ENCODE peak calls at places on chromosomes 7 and 10, in ten cellular contexts. U is ovary; G is Peyer's patch; D is dorsolateral prefrontal cortex; H is MM.1S; P is psoas muscle; V is IMR-90; R is stomach; K is CD4-positive, alpha-beta T cell; T is fibroblast of lung. Z is an unnamed sample.

GRCh38 chr10:21503580-21503979 is 21.9 kb downstream of the SKIDA1 start:
- DNase-seq in U (no peak), G (no peak), D (no peak), H (no peak), P (no peak), V (no peak), R (no peak), K (no peak), T (no peak), Z (no peak)

GRCh38 chr7:4552985-4553384 is 129.1 kb upstream of the FOXK1 start:
- DNase-seq in U (no peak), G (no peak), D (no peak), H (no peak), P (no peak), V (no peak), R (no peak), K (no peak), T (no peak), Z (no peak)

GRCh38 chr10:70920519-70920918 is 32.2 kb upstream of the PCBD1 start:
- DNase-seq in U (no peak), G (peak; percentile 71), D (no peak), H (no peak), P (peak; percentile 3), V (no peak), R (peak; percentile 76), K (no peak), T (no peak), Z (peak; percentile 93)

GRCh38 chr10:11336703-11337102 is 274.7 kb downstream of the USP6NL start:
- DNase-seq in U (no peak), G (no peak), D (no peak), H (no peak), P (no peak), V (no peak), R (no peak), K (no peak), T (no peak), Z (no peak)

GRCh38 chr10:21523557-21524008 is 1.9 kb downstream of the SKIDA1 start:
- DNase-seq in U (peak; percentile 54), G (no peak), D (no peak), H (no peak), P (no peak), V (peak; percentile 54), R (no peak), K (no peak), T (peak; percentile 78), Z (no peak)

GRCh38 chr7:17370901-17371550 is 72.6 kb downstream of the AHR start:
- DNase-seq in U (peak; percentile 30), G (no peak), D (no peak), H (no peak), P (no peak), V (peak; percentile 18), R (no peak), K (no peak), T (peak; percentile 36), Z (no peak)

GRCh38 chr7:108109216-108109908 is 20.8 kb downstream of the LAMB4 start:
- DNase-seq in U (no peak), G (no peak), D (no peak), H (peak; percentile 72), P (no peak), V (no peak), R (no peak), K (no peak), T (peak; percentile 35), Z (no peak)

GRCh38 chr7:46713868-46714596 is 793.0 kb upstream of the IGFBP3 start:
- DNase-seq in U (no peak), G (no peak), D (no peak), H (no peak), P (peak; percentile 19), V (no peak), R (peak; percentile 90), K (no peak), T (peak; percentile 45), Z (no peak)

GRCh38 chr10:78736926-78737618 is 331.7 kb upstream of the ZMIZ1 start:
- DNase-seq in U (no peak), G (no peak), D (no peak), H (no peak), P (no peak), V (no peak), R (no peak), K (no peak), T (no peak), Z (no peak)

GRCh38 chr7:149723082-149723767 is 50.2 kb downstream of the ZNF467 start:
- DNase-seq in U (no peak), G (peak; percentile 25), D (no peak), H (no peak), P (no peak), V (no peak), R (no peak), K (no peak), T (no peak), Z (no peak)

GRCh38 chr10:131748831-131749766 is 151.7 kb upstream of the PPP2R2D start:
- DNase-seq in U (no peak), G (peak; percentile 56), D (no peak), H (no peak), P (no peak), V (no peak), R (no peak), K (no peak), T (no peak), Z (no peak)

GRCh38 chr7:155448632-155449007 is 9.3 kb upstream of the EN2 start:
- DNase-seq in U (no peak), G (peak; percentile 46), D (no peak), H (no peak), P (no peak), V (no peak), R (no peak), K (no peak), T (no peak), Z (peak; percentile 38)

DNA sequence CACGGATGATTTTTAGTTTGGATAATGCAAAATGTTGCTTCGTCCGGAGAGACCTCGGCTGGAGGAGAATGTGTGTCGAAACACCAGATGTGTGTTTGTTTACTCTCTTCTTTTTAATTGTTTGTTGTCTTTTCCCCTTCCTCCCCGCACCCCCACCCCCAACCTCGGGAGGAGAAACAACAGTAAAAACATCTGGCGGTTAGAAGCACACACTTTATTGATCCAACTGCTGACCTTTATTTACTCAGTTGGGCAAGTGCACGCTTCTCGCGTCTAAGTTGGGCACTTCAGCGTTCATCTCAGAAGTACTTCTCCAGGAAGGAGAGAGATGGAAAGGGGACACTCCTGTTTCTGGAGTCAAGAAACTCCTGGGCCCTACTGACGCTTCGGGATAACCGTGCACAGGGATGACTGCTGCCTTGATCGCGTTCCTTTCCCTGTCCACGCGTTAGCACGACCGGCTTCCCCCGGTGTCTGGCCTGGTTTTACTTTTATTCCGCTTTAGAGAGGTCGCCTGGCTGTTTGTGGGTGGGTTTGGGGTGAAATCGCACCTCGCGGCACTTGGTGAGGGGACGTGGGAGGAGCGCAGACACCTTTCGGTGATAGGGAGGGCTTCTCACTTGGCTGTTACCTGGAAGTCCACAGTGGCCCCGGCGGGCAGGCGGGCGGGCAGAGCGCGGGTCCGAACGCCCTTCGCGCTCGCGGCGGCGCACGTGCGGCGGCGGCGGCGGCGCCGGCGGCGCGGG is 168.3 kb upstream of the PPP1R3A start:
- DNase-seq in U (peak; percentile 47), G (peak; percentile 68), D (no peak), H (peak; percentile 73), P (no peak), V (peak; percentile 19), R (no peak), K (no peak), T (peak; percentile 57), Z (peak; percentile 46)
- H3K27me3 ChIP-seq in U (no peaks in the 10 kb centered on the region), G (no peaks in the 10 kb centered on the region), D (peaks cover 58% of the 10 kb centered on the region), H (no peaks in the 10 kb centered on the region), P (no peaks in the 10 kb centered on the region), V (peaks cover 47% of the 10 kb centered on the region), R (peaks cover 58% of the 10 kb centered on the region), K (peaks cover 77% of the 10 kb centered on the region), T (peaks cover 27% of the 10 kb centered on the region), Z (peaks cover 54% of the 10 kb centered on the region)

GRCh38 chr7:68176974-68177373 is 1180.3 kb downstream of the TYW1 start:
- DNase-seq in U (peak; percentile 19), G (no peak), D (no peak), H (peak; percentile 54), P (peak; percentile 29), V (peak; percentile 18), R (peak; percentile 31), K (no peak), T (peak; percentile 4), Z (no peak)
- TF ChIP-seq CTCF in U (no peak), G (peak; percentile 29), D (peak; percentile 67), H (peak; percentile 66), P (peak; percentile 71), V (peak; percentile 25), R (peak; percentile 32), K (no peak), T (peak; percentile 28), Z (peak; percentile 68)

GRCh38 chr10:42996588-42996987 is 80.3 kb upstream of the RET start:
- DNase-seq in U (no peak), G (no peak), D (no peak), H (no peak), P (no peak), V (no peak), R (no peak), K (no peak), T (no peak), Z (no peak)
- H3K27me3 ChIP-seq in U (no peaks in the 10 kb centered on the region), G (no peaks in the 10 kb centered on the region), D (no peaks in the 10 kb centered on the region), H (no peaks in the 10 kb centered on the region), P (no peaks in the 10 kb centered on the region), V (no peaks in the 10 kb centered on the region), R (no peaks in the 10 kb centered on the region), K (no peaks in the 10 kb centered on the region), T (no peaks in the 10 kb centered on the region), Z (no peaks in the 10 kb centered on the region)

GRCh38 chr10:125341611-125342010 is 181.2 kb upstream of the CTBP2 start:
- DNase-seq in U (no peak), G (no peak), D (no peak), H (no peak), P (no peak), V (no peak), R (no peak), K (no peak), T (no peak), Z (no peak)

GRCh38 chr10:125340871-125341270 is 180.5 kb upstream of the CTBP2 start:
- DNase-seq in U (no peak), G (no peak), D (no peak), H (no peak), P (no peak), V (no peak), R (no peak), K (no peak), T (peak; percentile 14), Z (no peak)

GRCh38 chr10:125333769-125334168 is 173.4 kb upstream of the CTBP2 start:
- DNase-seq in U (no peak), G (no peak), D (no peak), H (no peak), P (no peak), V (no peak), R (no peak), K (no peak), T (no peak), Z (no peak)

GRCh38 chr10:125334545-125334944 is 174.2 kb upstream of the CTBP2 start:
- DNase-seq in U (no peak), G (no peak), D (no peak), H (no peak), P (no peak), V (no peak), R (no peak), K (no peak), T (no peak), Z (no peak)

DNA sequence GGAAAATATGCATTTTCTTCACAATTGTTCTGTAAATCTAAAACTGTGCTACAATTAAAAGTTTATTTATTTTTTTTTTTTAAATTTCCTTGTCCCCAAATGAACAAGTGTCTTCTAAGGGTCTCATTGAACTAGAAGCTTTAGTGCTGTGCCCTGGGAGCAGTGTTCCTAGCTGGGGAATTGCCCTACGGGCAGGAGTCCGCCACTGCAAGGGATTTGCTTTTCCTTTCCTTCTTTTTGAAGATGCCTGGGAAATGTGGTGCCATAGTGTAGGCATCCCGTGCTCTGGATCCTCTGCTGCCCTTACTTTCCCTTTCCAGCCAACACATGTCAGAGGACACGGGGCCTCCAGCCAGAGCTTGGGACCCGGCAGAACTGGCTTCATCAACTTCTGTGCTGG is 177.1 kb upstream of the CTBP2 start:
- DNase-seq in U (no peak), G (no peak), D (no peak), H (no peak), P (no peak), V (no peak), R (no peak), K (no peak), T (no peak), Z (no peak)
- TF ChIP-seq CTCF in U (no peak), G (no peak), D (no peak), H (no peak), P (no peak), V (no peak), R (no peak), K (no peak), T (no peak), Z (no peak)